ENCODE peak calls at places on chromosome 15, in four cellular contexts. One of them, this sample, is unnamed.

GRCh38 chr15:29925227-29926082 is 103.2 kb upstream of the TJP1 start:
- DNase-seq in neuronal stem cell: peak
- DNase-seq in neural progenitor cell: peak
- DNase-seq in fibroblast of lung: peak
- DNase-seq in this sample: peak

GRCh38 chr15:63918317-63918672 is 84.5 kb upstream of the HERC1 start:
- DNase-seq in neuronal stem cell: no peak
- DNase-seq in neural progenitor cell: no peak
- DNase-seq in fibroblast of lung: no peak
- DNase-seq in this sample: peak

GRCh38 chr15:29952245-29952644 is 130.0 kb upstream of the TJP1 start:
- DNase-seq in neuronal stem cell: no peak
- DNase-seq in neural progenitor cell: peak
- DNase-seq in fibroblast of lung: no peak
- DNase-seq in this sample: no peak

GRCh38 chr15:88106063-88106462 is 150.5 kb downstream of the NTRK3 start:
- DNase-seq in neuronal stem cell: no peak
- DNase-seq in neural progenitor cell: no peak
- DNase-seq in fibroblast of lung: no peak
- DNase-seq in this sample: no peak

GRCh38 chr15:80070840-80071239 is 11.4 kb downstream of the ZFAND6 start:
- DNase-seq in neuronal stem cell: no peak
- DNase-seq in neural progenitor cell: no peak
- DNase-seq in fibroblast of lung: peak
- DNase-seq in this sample: no peak

GRCh38 chr15:58566029-58566428 is 134.2 kb downstream of the LIPC start:
- DNase-seq in neuronal stem cell: no peak
- DNase-seq in neural progenitor cell: no peak
- DNase-seq in fibroblast of lung: no peak
- DNase-seq in this sample: no peak

GRCh38 chr15:51318382-51319150 is 19.8 kb downstream of the CYP19A1 start:
- DNase-seq in neuronal stem cell: no peak
- DNase-seq in neural progenitor cell: no peak
- DNase-seq in fibroblast of lung: peak
- DNase-seq in this sample: no peak

GRCh38 chr15:64287953-64288352 is 68.0 kb downstream of the CSNK1G1 start:
- DNase-seq in neuronal stem cell: no peak
- DNase-seq in neural progenitor cell: no peak
- DNase-seq in fibroblast of lung: no peak
- DNase-seq in this sample: no peak

GRCh38 chr15:60569596-60569995 is 90.7 kb upstream of the ICE2 start:
- DNase-seq in neuronal stem cell: no peak
- DNase-seq in neural progenitor cell: peak
- DNase-seq in fibroblast of lung: no peak
- DNase-seq in this sample: no peak

GRCh38 chr15:29749365-29750086 is 72.7 kb downstream of the TJP1 start:
- DNase-seq in neuronal stem cell: no peak
- DNase-seq in neural progenitor cell: no peak
- DNase-seq in fibroblast of lung: no peak
- DNase-seq in this sample: peak

GRCh38 chr15:85979929-85980328 is 99.7 kb upstream of the AGBL1 start:
- DNase-seq in neuronal stem cell: no peak
- DNase-seq in neural progenitor cell: no peak
- DNase-seq in fibroblast of lung: no peak
- DNase-seq in this sample: no peak

GRCh38 chr15:97200161-97200560 is 760.3 kb upstream of the ARRDC4 start:
- DNase-seq in neuronal stem cell: no peak
- DNase-seq in neural progenitor cell: no peak
- DNase-seq in fibroblast of lung: no peak
- DNase-seq in this sample: no peak

GRCh38 chr15:69595009-69595825 is 142.6 kb downstream of the RPLP1 start:
- DNase-seq in neuronal stem cell: no peak
- DNase-seq in neural progenitor cell: no peak
- DNase-seq in fibroblast of lung: peak
- DNase-seq in this sample: no peak

GRCh38 chr15:58043192-58043903 is 22.2 kb downstream of the ALDH1A2 start:
- DNase-seq in neuronal stem cell: no peak
- DNase-seq in neural progenitor cell: peak
- DNase-seq in fibroblast of lung: peak
- DNase-seq in this sample: peak

GRCh38 chr15:89777073-89777820 is 1.1 kb downstream of the MESP2 start:
- DNase-seq in neuronal stem cell: no peak
- DNase-seq in neural progenitor cell: no peak
- DNase-seq in fibroblast of lung: no peak
- DNase-seq in this sample: peak

GRCh38 chr15:77673801-77674317 is 41.1 kb upstream of the LINGO1 start:
- DNase-seq in neuronal stem cell: no peak
- DNase-seq in neural progenitor cell: no peak
- DNase-seq in fibroblast of lung: no peak
- DNase-seq in this sample: no peak

GRCh38 chr15:27463699-27464098 is 492.7 kb downstream of the GABRG3 start:
- DNase-seq in neuronal stem cell: no peak
- DNase-seq in neural progenitor cell: no peak
- DNase-seq in fibroblast of lung: no peak
- DNase-seq in this sample: no peak

GRCh38 chr15:101089579-101090459 is 162.0 kb downstream of the CHSY1 start:
- DNase-seq in neuronal stem cell: no peak
- DNase-seq in neural progenitor cell: no peak
- DNase-seq in fibroblast of lung: no peak
- DNase-seq in this sample: no peak

GRCh38 chr15:85854345-85855097 is 59.8 kb upstream of the KLHL25 start:
- DNase-seq in neuronal stem cell: peak
- DNase-seq in neural progenitor cell: peak
- DNase-seq in fibroblast of lung: peak
- DNase-seq in this sample: peak

GRCh38 chr15:40766906-40767837 is 2.6 kb upstream of the C15orf62 start:
- DNase-seq in neuronal stem cell: no peak
- DNase-seq in neural progenitor cell: no peak
- DNase-seq in fibroblast of lung: peak
- DNase-seq in this sample: peak

GRCh38 chr15:31177936-31178335 is 76.4 kb upstream of the TRPM1 start:
- DNase-seq in neuronal stem cell: no peak
- DNase-seq in neural progenitor cell: no peak
- DNase-seq in fibroblast of lung: no peak
- DNase-seq in this sample: no peak

GRCh38 chr15:64687167-64688085 is 88.0 kb downstream of the RBPMS2 start:
- DNase-seq in neuronal stem cell: no peak
- DNase-seq in neural progenitor cell: no peak
- DNase-seq in fibroblast of lung: no peak
- DNase-seq in this sample: no peak

GRCh38 chr15:25242166-25242879 is 196.5 kb downstream of the UBE3A start:
- DNase-seq in neuronal stem cell: no peak
- DNase-seq in neural progenitor cell: no peak
- DNase-seq in fibroblast of lung: no peak
- DNase-seq in this sample: no peak

GRCh38 chr15:62342959-62343358 is 177.9 kb upstream of the C2CD4B start:
- DNase-seq in neuronal stem cell: no peak
- DNase-seq in neural progenitor cell: no peak
- DNase-seq in fibroblast of lung: no peak
- DNase-seq in this sample: no peak

GRCh38 chr15:62346168-62346567 is 181.1 kb upstream of the C2CD4B start:
- DNase-seq in neuronal stem cell: no peak
- DNase-seq in neural progenitor cell: no peak
- DNase-seq in fibroblast of lung: no peak
- DNase-seq in this sample: no peak

GRCh38 chr15:62348119-62348518 is 183.0 kb upstream of the C2CD4B start:
- DNase-seq in neuronal stem cell: no peak
- DNase-seq in neural progenitor cell: no peak
- DNase-seq in fibroblast of lung: no peak
- DNase-seq in this sample: no peak

GRCh38 chr15:62343397-62343796 is 178.3 kb upstream of the C2CD4B start:
- DNase-seq in neuronal stem cell: no peak
- DNase-seq in neural progenitor cell: no peak
- DNase-seq in fibroblast of lung: no peak
- DNase-seq in this sample: no peak

GRCh38 chr15:62344806-62345539 is 179.9 kb upstream of the C2CD4B start:
- DNase-seq in neuronal stem cell: peak
- DNase-seq in neural progenitor cell: peak
- DNase-seq in fibroblast of lung: peak
- DNase-seq in this sample: peak
- H2AFZ ChIP-seq in neuronal stem cell: peak
- H2AFZ ChIP-seq in neural progenitor cell: peak
- H2AFZ ChIP-seq in fibroblast of lung: no peak
- H2AFZ ChIP-seq in this sample: no peak

GRCh38 chr15:44081223-44082013 is 113.7 kb downstream of the FRMD5 start:
- DNase-seq in neuronal stem cell: no peak
- DNase-seq in neural progenitor cell: no peak
- DNase-seq in fibroblast of lung: peak
- DNase-seq in this sample: no peak
- H2AFZ ChIP-seq in neuronal stem cell: no peak
- H2AFZ ChIP-seq in neural progenitor cell: no peak
- H2AFZ ChIP-seq in fibroblast of lung: no peak
- H2AFZ ChIP-seq in this sample: no peak

GRCh38 chr15:74543043-74543422 is 2.0 kb downstream of the ARID3B start:
- DNase-seq in neuronal stem cell: no peak
- DNase-seq in neural progenitor cell: no peak
- DNase-seq in fibroblast of lung: no peak
- DNase-seq in this sample: no peak

GRCh38 chr15:74540761-74541493 is at the start of gene ARID3B:
- DNase-seq in neuronal stem cell: peak
- DNase-seq in neural progenitor cell: peak
- DNase-seq in fibroblast of lung: peak
- DNase-seq in this sample: peak

GRCh38 chr15:74542192-74543042 is 1.4 kb downstream of the ARID3B start:
- DNase-seq in neuronal stem cell: no peak
- DNase-seq in neural progenitor cell: no peak
- DNase-seq in fibroblast of lung: no peak
- DNase-seq in this sample: no peak

GRCh38 chr15:74540135-74540760 is 772 bp upstream of the ARID3B start:
- DNase-seq in neuronal stem cell: no peak
- DNase-seq in neural progenitor cell: peak
- DNase-seq in fibroblast of lung: peak
- DNase-seq in this sample: peak

DNA sequence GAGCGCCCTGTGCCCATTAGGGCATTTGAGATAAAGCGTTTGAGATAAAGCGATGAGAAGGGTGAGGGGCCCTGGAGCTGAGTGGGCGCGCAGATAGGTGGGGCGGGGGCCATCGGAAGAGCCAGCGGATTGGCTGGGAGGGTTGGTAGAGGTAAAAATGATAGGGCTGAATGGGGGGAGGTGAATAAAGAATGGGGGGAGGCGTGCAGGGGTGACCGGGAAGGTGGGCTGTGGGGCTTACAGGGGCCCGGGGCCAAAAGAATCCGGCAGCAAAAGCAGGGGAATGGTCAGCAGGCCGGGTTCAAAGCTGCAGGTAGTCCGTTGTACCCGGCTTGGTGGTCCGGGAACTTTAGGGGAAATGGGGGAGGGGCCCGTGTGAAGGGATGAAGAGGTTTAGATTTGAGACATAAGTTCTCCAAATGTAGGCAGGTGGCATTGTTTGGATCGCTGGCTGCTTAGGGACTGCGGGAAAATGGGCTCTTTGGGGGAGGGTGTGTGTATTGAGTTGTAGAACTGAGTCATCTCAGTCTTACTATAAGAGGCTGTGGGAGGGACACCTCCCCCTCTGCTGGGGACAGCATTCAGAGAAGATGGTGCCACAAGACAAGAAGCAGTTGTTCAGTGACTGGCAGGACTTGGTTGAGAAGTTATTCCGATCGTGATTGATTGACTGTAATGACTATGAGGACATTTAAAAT is 623 bp downstream of the ARID3B start:
- DNase-seq in neuronal stem cell: peak
- DNase-seq in neural progenitor cell: peak
- DNase-seq in fibroblast of lung: peak
- DNase-seq in this sample: peak
- H2AFZ ChIP-seq in neuronal stem cell: peak
- H2AFZ ChIP-seq in neural progenitor cell: peak
- H2AFZ ChIP-seq in fibroblast of lung: peak
- H2AFZ ChIP-seq in this sample: peak

GRCh38 chr15:32706704-32707103 is 11.1 kb upstream of the GREM1 start:
- DNase-seq in neuronal stem cell: no peak
- DNase-seq in neural progenitor cell: no peak
- DNase-seq in fibroblast of lung: peak
- DNase-seq in this sample: no peak
- H2AFZ ChIP-seq in neuronal stem cell: no peak
- H2AFZ ChIP-seq in neural progenitor cell: no peak
- H2AFZ ChIP-seq in fibroblast of lung: no peak
- H2AFZ ChIP-seq in this sample: no peak

DNA sequence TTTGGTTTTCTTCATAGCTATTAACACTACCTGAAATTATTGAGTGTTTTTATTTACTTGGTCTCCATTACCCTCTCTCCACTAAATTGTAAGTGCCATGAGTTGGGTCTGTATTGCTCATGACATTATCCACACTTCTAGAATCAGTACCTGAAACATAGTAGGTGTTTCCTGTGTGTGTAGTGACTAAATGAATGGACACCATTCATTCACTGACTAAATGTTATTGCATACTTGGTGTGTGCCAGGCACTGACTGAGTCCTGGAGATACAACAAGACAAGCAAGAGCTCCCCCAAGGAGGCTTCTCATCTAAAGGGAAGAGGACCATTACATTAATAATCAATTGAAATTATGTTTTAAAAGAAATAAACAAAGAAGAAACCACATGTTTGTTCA is 31.5 kb upstream of the ATOSA start:
- DNase-seq in neuronal stem cell: no peak
- DNase-seq in neural progenitor cell: no peak
- DNase-seq in fibroblast of lung: no peak
- DNase-seq in this sample: no peak
- H2AFZ ChIP-seq in neuronal stem cell: no peak
- H2AFZ ChIP-seq in neural progenitor cell: no peak
- H2AFZ ChIP-seq in fibroblast of lung: no peak
- H2AFZ ChIP-seq in this sample: no peak

GRCh38 chr15:82540055-82540983 is at the start of gene RPS17:
- DNase-seq in neuronal stem cell: peak
- DNase-seq in neural progenitor cell: peak
- DNase-seq in fibroblast of lung: peak
- DNase-seq in this sample: peak
- H2AFZ ChIP-seq in neuronal stem cell: peak
- H2AFZ ChIP-seq in neural progenitor cell: peak
- H2AFZ ChIP-seq in fibroblast of lung: peak
- H2AFZ ChIP-seq in this sample: peak

DNA sequence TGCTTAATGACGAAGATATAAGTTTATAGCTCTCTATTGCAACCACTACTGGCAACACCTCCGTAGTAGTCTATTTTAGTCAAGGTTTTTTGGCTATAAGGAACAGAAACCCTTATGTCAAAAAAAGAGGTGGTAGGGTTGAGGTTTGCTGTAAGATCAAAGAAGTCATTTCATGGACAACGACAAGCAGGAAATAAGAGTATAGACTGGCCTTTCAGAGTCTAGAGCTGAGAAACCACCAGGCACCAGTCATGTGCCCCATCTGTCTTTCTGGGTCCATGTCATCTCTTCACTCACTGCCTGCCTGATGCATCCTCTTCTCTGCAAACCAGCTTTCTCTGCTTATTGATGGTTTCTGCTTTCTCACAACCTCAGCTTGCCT is 42.7 kb downstream of the THBS1 start:
- DNase-seq in neuronal stem cell: no peak
- DNase-seq in neural progenitor cell: no peak
- DNase-seq in fibroblast of lung: no peak
- DNase-seq in this sample: no peak
- H2AFZ ChIP-seq in neuronal stem cell: no peak
- H2AFZ ChIP-seq in neural progenitor cell: no peak
- H2AFZ ChIP-seq in fibroblast of lung: no peak
- H2AFZ ChIP-seq in this sample: no peak